ENCODE peak calls at places on chromosomes 4 and X, in six cellular contexts. D is trophoblast cell, I is neuronal stem cell, N is IMR-90, F is H9, G is H1. R is an unnamed sample.

GRCh38 chr4:182863501-182863900 is 53.7 kb downstream of the DCTD start:
- DNase-seq in D (no peak), I (no peak), N (no peak), F (peak), G (no peak), R (no peak)

GRCh38 chrX:153952373-153953026 is 8.1 kb upstream of the RENBP start:
- DNase-seq in D (no peak), I (no peak), N (no peak), F (no peak), G (no peak), R (no peak)

GRCh38 chr4:71300964-71301363 is 37.9 kb upstream of the SLC4A4 start:
- DNase-seq in D (no peak), I (no peak), N (no peak), F (no peak), G (no peak), R (no peak)

GRCh38 chrX:120797201-120797938 is 78.3 kb downstream of the CT47B1 start:
- DNase-seq in D (peak), I (no peak), N (no peak), F (no peak), G (no peak), R (no peak)

GRCh38 chr4:184228306-184228705 is 10.6 kb upstream of the ENPP6 start:
- DNase-seq in D (no peak), I (no peak), N (no peak), F (no peak), G (no peak), R (no peak)

GRCh38 chrX:18873836-18874235 is 110.1 kb downstream of the PHKA2 start:
- DNase-seq in D (no peak), I (no peak), N (no peak), F (no peak), G (no peak), R (no peak)

GRCh38 chr4:154344686-154345085 is 146.9 kb downstream of the DCHS2 start:
- DNase-seq in D (no peak), I (no peak), N (no peak), F (peak), G (no peak), R (peak)

GRCh38 chrX:69615323-69615722 is 590 bp upstream of the EDA start:
- DNase-seq in D (no peak), I (no peak), N (no peak), F (peak), G (no peak), R (no peak)

GRCh38 chrX:42754582-42754981 is 23.4 kb downstream of the PPP1R2C start:
- DNase-seq in D (no peak), I (no peak), N (no peak), F (no peak), G (no peak), R (no peak)
- H2BK120ac ChIP-seq in D (no peak), I (no peak), N (no peak), F (no peak), G (no peak), R (no peak)

GRCh38 chrX:40095588-40096394 is 2.0 kb downstream of the BCOR start:
- DNase-seq in D (no peak), I (no peak), N (no peak), F (peak), G (no peak), R (peak)
- H3K18ac ChIP-seq in D (peak), I (peak), N (peak), F (no peak), G (peak), R (peak)

DNA sequence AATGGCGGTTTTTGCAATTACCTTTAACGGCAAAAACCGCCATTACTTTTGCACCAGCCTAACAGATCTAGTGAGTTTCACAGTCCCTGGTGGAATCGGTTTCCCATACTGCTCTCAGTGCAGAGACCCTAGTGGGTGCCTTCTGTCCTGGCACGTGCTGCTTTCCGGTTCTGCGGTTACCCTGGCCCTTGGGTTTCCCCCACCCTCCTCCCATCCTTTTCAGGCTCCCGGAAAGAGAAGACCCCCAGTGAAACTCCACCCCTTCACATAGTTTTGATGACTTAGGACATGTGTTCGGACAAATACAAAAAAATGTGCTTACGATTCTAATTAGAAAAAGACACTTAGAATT is 36.9 kb downstream of the NLGN3 start:
- DNase-seq in D (no peak), I (no peak), N (no peak), F (peak), G (no peak), R (no peak)
- H2BK120ac ChIP-seq in D (peak), I (no peak), N (peak), F (peak), G (peak), R (no peak)

GRCh38 chrX:39809326-39809725 is 288.4 kb downstream of the BCOR start:
- DNase-seq in D (no peak), I (no peak), N (peak), F (no peak), G (no peak), R (no peak)

GRCh38 chrX:39811391-39811790 is 286.4 kb downstream of the BCOR start:
- DNase-seq in D (no peak), I (peak), N (no peak), F (no peak), G (no peak), R (peak)

GRCh38 chrX:39805825-39806224 is 291.9 kb downstream of the BCOR start:
- DNase-seq in D (no peak), I (no peak), N (no peak), F (no peak), G (no peak), R (no peak)

GRCh38 chrX:39810901-39811300 is 286.9 kb downstream of the BCOR start:
- DNase-seq in D (no peak), I (no peak), N (no peak), F (no peak), G (no peak), R (no peak)

GRCh38 chrX:39808471-39808917 is 289.3 kb downstream of the BCOR start:
- DNase-seq in D (peak), I (no peak), N (peak), F (no peak), G (no peak), R (peak)
- H3K18ac ChIP-seq in D (no peak), I (peak), N (peak), F (peak), G (no peak), R (peak)